ENCODE peak calls at places on chromosomes 6 and 20, in five cellular contexts. Z is T-helper 9 cell, I is ureter, F is fibroblast of pulmonary artery, R is AG09309. S is an unnamed sample.

GRCh38 chr6:155315516-155315871 is 1.2 kb upstream of the TFB1M start:
- DNase-seq in Z (no peak), I (no peak), F (peak), R (no peak), S (no peak)

GRCh38 chr6:45741437-45742166 is 274.1 kb downstream of the CLIC5 start:
- DNase-seq in Z (no peak), I (no peak), F (peak), R (no peak), S (no peak)

GRCh38 chr6:48743738-48744137 is 632.7 kb upstream of the PTCHD4 start:
- DNase-seq in Z (no peak), I (no peak), F (no peak), R (no peak), S (no peak)

GRCh38 chr20:35636095-35636494 is 20.5 kb downstream of the SPAG4 start:
- DNase-seq in Z (no peak), I (no peak), F (no peak), R (no peak), S (no peak)

GRCh38 chr20:14055127-14055742 is 59.9 kb downstream of the MACROD2 start:
- DNase-seq in Z (no peak), I (peak), F (peak), R (peak), S (no peak)

GRCh38 chr6:37653933-37654565 is 43.6 kb downstream of the MDGA1 start:
- DNase-seq in Z (no peak), I (no peak), F (peak), R (no peak), S (no peak)

GRCh38 chr20:34112600-34113061 is 588 bp upstream of the EIF2S2 start:
- DNase-seq in Z (no peak), I (peak), F (peak), R (no peak), S (peak)

GRCh38 chr20:53354314-53354713 is 239.3 kb downstream of the ZNF217 start:
- DNase-seq in Z (no peak), I (no peak), F (no peak), R (no peak), S (no peak)

GRCh38 chr20:44501448-44501847 is 20.4 kb downstream of the SERINC3 start:
- DNase-seq in Z (no peak), I (no peak), F (peak), R (peak), S (no peak)

GRCh38 chr20:62702008-62702290 is 6.7 kb upstream of the NTSR1 start:
- DNase-seq in Z (no peak), I (no peak), F (no peak), R (no peak), S (no peak)